ENCODE peak calls at places on chromosomes 11 and 22, in six cellular contexts. M, X, O, S, U and J are unnamed samples.
A peak's percentile ranks its signal among the peaks of the same experiment; 100 is the strongest.

GRCh38 chr11:123429336-123429735 is 733 bp upstream of the GRAMD1B start:
- DNase-seq in M (no peak), X (no peak), O (no peak), S (no peak), U (no peak), J (no peak)

GRCh38 chr11:87180743-87181142 is 143.0 kb downstream of the TMEM135 start:
- DNase-seq in M (no peak), X (no peak), O (no peak), S (no peak), U (no peak), J (no peak)

GRCh38 chr22:43750751-43751150 is 61.4 kb downstream of the EFCAB6 start:
- DNase-seq in M (no peak), X (no peak), O (no peak), S (no peak), U (no peak), J (no peak)

GRCh38 chr11:830295-831131 is 2.2 kb upstream of the CD151 start:
- DNase-seq in M (no peak), X (peak; percentile 55), O (peak; percentile 62), S (peak; percentile 58), U (peak; percentile 33), J (peak; percentile 33)

GRCh38 chr22:46538816-46539163 is 1.4 kb upstream of the CELSR1 start:
- DNase-seq in M (no peak), X (no peak), O (no peak), S (no peak), U (no peak), J (no peak)

GRCh38 chr22:35630387-35630793 is 13.3 kb upstream of the MB start:
- DNase-seq in M (no peak), X (no peak), O (no peak), S (no peak), U (no peak), J (no peak)

GRCh38 chr11:92759571-92760214 is 209.8 kb upstream of the MTNR1B start:
- DNase-seq in M (no peak), X (no peak), O (no peak), S (no peak), U (no peak), J (no peak)

GRCh38 chr11:34570584-34570983 is 50.3 kb upstream of the EHF start:
- DNase-seq in M (no peak), X (no peak), O (no peak), S (no peak), U (no peak), J (no peak)

GRCh38 chr11:66365711-66366619 is 5.6 kb downstream of the SLC29A2 start:
- DNase-seq in M (no peak), X (no peak), O (no peak), S (no peak), U (no peak), J (no peak)

GRCh38 chr11:12215192-12215591 is 104.8 kb downstream of the MICAL2 start:
- DNase-seq in M (no peak), X (no peak), O (no peak), S (no peak), U (no peak), J (no peak)

GRCh38 chr11:26569646-26570045 is 2.4 kb downstream of the MUC15 start:
- DNase-seq in M (no peak), X (no peak), O (no peak), S (no peak), U (no peak), J (no peak)

GRCh38 chr11:61303725-61304124 is 8.6 kb upstream of the VWCE start:
- DNase-seq in M (no peak), X (no peak), O (no peak), S (no peak), U (no peak), J (no peak)

GRCh38 chr11:69477111-69477510 is 4.4 kb upstream of the LINC01488 start:
- DNase-seq in M (no peak), X (no peak), O (no peak), S (no peak), U (no peak), J (no peak)

GRCh38 chr22:28907311-28908008 is 24.1 kb downstream of the ZNRF3 start:
- DNase-seq in M (no peak), X (no peak), O (no peak), S (no peak), U (no peak), J (no peak)

GRCh38 chr11:27838674-27839073 is 138.4 kb upstream of the BDNF start:
- DNase-seq in M (no peak), X (no peak), O (no peak), S (no peak), U (no peak), J (no peak)

GRCh38 chr11:13465909-13466371 is 2.9 kb upstream of the BTBD10 start:
- DNase-seq in M (no peak), X (peak; percentile 40), O (no peak), S (peak; percentile 9), U (no peak), J (no peak)

GRCh38 chr11:7600205-7600775 is 73.0 kb downstream of the CYB5R2 start:
- DNase-seq in M (peak; percentile 66), X (no peak), O (peak; percentile 15), S (no peak), U (no peak), J (no peak)

GRCh38 chr22:37823134-37823985 is at the start of gene GALR3:
- DNase-seq in M (no peak), X (no peak), O (no peak), S (no peak), U (no peak), J (no peak)

GRCh38 chr11:17008099-17008498 is 6.1 kb downstream of the PLEKHA7 start:
- DNase-seq in M (no peak), X (no peak), O (no peak), S (no peak), U (no peak), J (no peak)

GRCh38 chr11:128582496-128583366 is 4.6 kb downstream of the ETS1 start:
- DNase-seq in M (no peak), X (no peak), O (no peak), S (no peak), U (no peak), J (no peak)

GRCh38 chr11:47296045-47296444 is 26.1 kb downstream of the MADD start:
- DNase-seq in M (no peak), X (no peak), O (no peak), S (no peak), U (no peak), J (no peak)

GRCh38 chr11:74321487-74322188 is 10.2 kb upstream of the P4HA3 start:
- DNase-seq in M (peak; percentile 90), X (peak; percentile 64), O (no peak), S (no peak), U (no peak), J (no peak)

GRCh38 chr11:13224324-13224723 is 53.3 kb upstream of the BMAL1 start:
- DNase-seq in M (no peak), X (no peak), O (no peak), S (no peak), U (no peak), J (no peak)

GRCh38 chr11:108871152-108871551 is 206.3 kb downstream of the DDX10 start:
- DNase-seq in M (no peak), X (peak; percentile 33), O (no peak), S (no peak), U (no peak), J (no peak)

GRCh38 chr22:41563051-41563711 is 2.4 kb downstream of the CSDC2 start:
- DNase-seq in M (no peak), X (peak; percentile 49), O (no peak), S (no peak), U (no peak), J (peak; percentile 44)

GRCh38 chr11:46215208-46215931 is 62.1 kb upstream of the CREB3L1 start:
- DNase-seq in M (no peak), X (no peak), O (no peak), S (no peak), U (no peak), J (no peak)

GRCh38 chr11:105861225-105861624 is 160.8 kb downstream of the MSANTD4 start:
- DNase-seq in M (no peak), X (no peak), O (no peak), S (no peak), U (no peak), J (no peak)

GRCh38 chr11:103051986-103052385 is 40.0 kb downstream of the DCUN1D5 start:
- DNase-seq in M (no peak), X (no peak), O (no peak), S (no peak), U (no peak), J (no peak)

GRCh38 chr11:2735053-2735589 is 35.3 kb upstream of the KCNQ1OT1 start:
- DNase-seq in M (no peak), X (no peak), O (no peak), S (no peak), U (no peak), J (no peak)

GRCh38 chr11:57425565-57426438 is 1.1 kb downstream of the SLC43A3 start:
- DNase-seq in M (no peak), X (peak; percentile 72), O (no peak), S (no peak), U (no peak), J (peak; percentile 25)

GRCh38 chr11:67584205-67584880 is 731 bp downstream of the GSTP1 start:
- DNase-seq in M (no peak), X (peak; percentile 74), O (peak; percentile 33), S (peak; percentile 23), U (no peak), J (no peak)

GRCh38 chr11:69615545-69616278 is 25.2 kb upstream of the CCND1 start:
- DNase-seq in M (no peak), X (no peak), O (no peak), S (no peak), U (no peak), J (no peak)

GRCh38 chr11:89545701-89546100 is 54.5 kb upstream of the NOX4 start:
- DNase-seq in M (no peak), X (no peak), O (no peak), S (no peak), U (no peak), J (no peak)

GRCh38 chr11:24844406-24844805 is 347.6 kb downstream of the LUZP2 start:
- DNase-seq in M (no peak), X (no peak), O (no peak), S (no peak), U (no peak), J (no peak)

GRCh38 chr22:24424901-24425775 is 2.3 kb upstream of the ADORA2A start:
- DNase-seq in M (no peak), X (no peak), O (no peak), S (no peak), U (no peak), J (no peak)

GRCh38 chr11:129895126-129896041 is at the start of gene NFRKB:
- DNase-seq in M (no peak), X (peak; percentile 92), O (peak; percentile 88), S (peak; percentile 82), U (peak; percentile 82), J (peak; percentile 84)

GRCh38 chr11:29279716-29280115 is 737.1 kb downstream of the KCNA4 start:
- DNase-seq in M (no peak), X (no peak), O (no peak), S (no peak), U (no peak), J (no peak)

GRCh38 chr11:13687271-13687670 is 18.8 kb downstream of the FAR1 start:
- DNase-seq in M (no peak), X (no peak), O (no peak), S (no peak), U (no peak), J (no peak)

GRCh38 chr11:116881153-116881552 is 43.7 kb upstream of the APOA1 start:
- DNase-seq in M (no peak), X (no peak), O (no peak), S (no peak), U (no peak), J (no peak)

GRCh38 chr11:78801161-78801884 is 226.7 kb upstream of the NARS2 start:
- DNase-seq in M (peak; percentile 63), X (no peak), O (no peak), S (no peak), U (no peak), J (no peak)